ENCODE peak calls at places on chromosome 9, in nine cellular contexts. I is activated naive CD4-positive, alpha-beta T cell; T is aorta; X is IMR-90; E is GM23248; L is fibroblast of pulmonary artery; A is HS-5; C is BJ; Q is ecto neural progenitor cell. O is an unnamed sample.

GRCh38 chr9:18122156-18122555 is 351.8 kb upstream of the ADAMTSL1 start:
- DNase-seq in I (no peak), X (peak), C (peak), T (no peak), Q (no peak), A (peak), E (no peak), L (peak), O (no peak)

GRCh38 chr9:22052376-22052945 is 43.4 kb upstream of the CDKN2B start:
- DNase-seq in T (no peak), C (peak), L (peak), X (peak), Q (no peak), A (peak), E (peak), I (no peak), O (peak)

GRCh38 chr9:88418715-88419540 is 30.7 kb downstream of the SPIN1 start:
- DNase-seq in E (peak), I (no peak), L (no peak), T (no peak), X (no peak), Q (no peak), A (peak), C (no peak), O (no peak)

GRCh38 chr9:22030101-22030598 is 21.0 kb upstream of the CDKN2B start:
- DNase-seq in T (no peak), Q (no peak), A (peak), L (peak), E (peak), C (no peak), I (no peak), X (peak), O (peak)

GRCh38 chr9:4904322-4905134 is 80.5 kb upstream of the JAK2 start:
- DNase-seq in T (no peak), C (peak), X (peak), E (peak), Q (no peak), A (peak), I (no peak), L (peak), O (no peak)

GRCh38 chr9:114571391-114571790 is 16.2 kb upstream of the ATP6V1G1 start:
- DNase-seq in C (no peak), E (no peak), L (no peak), A (no peak), I (no peak), Q (no peak), X (no peak), T (no peak), O (no peak)

GRCh38 chr9:78397045-78397843 is 100.3 kb downstream of the PSAT1 start:
- DNase-seq in X (no peak), I (no peak), L (no peak), A (no peak), Q (no peak), T (no peak), E (no peak), C (no peak), O (no peak)

GRCh38 chr9:89605181-89606048 is 603 bp downstream of the GADD45G start:
- DNase-seq in I (peak), X (peak), E (peak), A (no peak), C (no peak), L (peak), Q (peak), T (peak), O (peak)

GRCh38 chr9:137167752-137168574 is 1.9 kb downstream of the LRRC26 start:
- DNase-seq in T (no peak), Q (peak), E (no peak), I (no peak), X (no peak), L (no peak), A (no peak), C (no peak), O (no peak)

GRCh38 chr9:91035825-91036208 is 234.2 kb downstream of the SYK start:
- DNase-seq in L (no peak), Q (no peak), C (no peak), X (no peak), A (no peak), T (no peak), E (no peak), I (no peak), O (no peak)

GRCh38 chr9:127946728-127947127 is 9.1 kb upstream of the DPM2 start:
- DNase-seq in C (no peak), E (no peak), I (no peak), X (no peak), L (no peak), A (no peak), T (no peak), Q (no peak), O (no peak)

GRCh38 chr9:89185980-89186379 is 7.4 kb upstream of the SHC3 start:
- DNase-seq in T (no peak), A (no peak), L (peak), X (peak), Q (peak), E (peak), I (no peak), C (no peak), O (peak)

GRCh38 chr9:128632486-128632885 is 24.2 kb downstream of the DYNC2I2 start:
- DNase-seq in E (no peak), A (no peak), L (no peak), T (no peak), C (no peak), I (no peak), X (no peak), Q (no peak), O (no peak)

GRCh38 chr9:14585730-14586473 is 107.3 kb downstream of the ZDHHC21 start:
- DNase-seq in X (no peak), E (no peak), I (no peak), Q (no peak), T (no peak), A (no peak), L (no peak), C (no peak), O (no peak)

GRCh38 chr9:109354190-109354589 is 33.3 kb upstream of the EPB41L4B start:
- DNase-seq in C (no peak), X (no peak), L (no peak), I (no peak), T (no peak), A (no peak), Q (no peak), E (no peak), O (no peak)

GRCh38 chr9:34524349-34524748 is 1.6 kb upstream of the ENHO start:
- DNase-seq in T (no peak), Q (no peak), L (no peak), I (no peak), C (no peak), E (no peak), X (no peak), A (no peak), O (no peak)

GRCh38 chr9:114288233-114289051 is 34.5 kb upstream of the ORM1 start:
- DNase-seq in T (peak), X (peak), I (no peak), A (no peak), L (peak), C (no peak), Q (peak), E (peak), O (peak)

GRCh38 chr9:27888661-27889295 is 315.5 kb upstream of the C9orf72 start:
- DNase-seq in A (no peak), E (peak), L (peak), T (no peak), C (no peak), Q (no peak), I (no peak), X (no peak), O (no peak)

GRCh38 chr9:117412841-117413240 is 2.0 kb downstream of the ASTN2 start:
- DNase-seq in E (no peak), I (no peak), X (no peak), T (no peak), A (no peak), Q (peak), L (no peak), C (no peak), O (no peak)

GRCh38 chr9:132595319-132595718 is 12.9 kb downstream of the BARHL1 start:
- DNase-seq in X (no peak), C (no peak), L (no peak), E (no peak), A (no peak), I (no peak), Q (no peak), T (peak), O (no peak)